ENCODE peak calls at places on chromosomes 7 and 10, in seven cellular contexts. R, A, O, Z, E, T and X are unnamed samples.

GRCh38 chr7:92586403-92586802 is 3.8 kb downstream of the FAM133B start:
- ATAC-seq in R (no peak), O (no peak), Z (no peak), T (no peak), A (no peak), E (no peak), X (no peak)

GRCh38 chr7:16883918-16884317 is 2.1 kb upstream of the AGR3 start:
- ATAC-seq in O (no peak), R (no peak), Z (no peak), E (no peak), T (no peak), A (no peak), X (no peak)

GRCh38 chr7:2613113-2613925 is 18.5 kb upstream of the TTYH3 start:
- ATAC-seq in T (no peak), O (no peak), Z (no peak), E (no peak), R (no peak), A (no peak), X (no peak)

GRCh38 chr7:43764807-43765491 is 6.5 kb downstream of the BLVRA start:
- ATAC-seq in A (no peak), E (no peak), Z (no peak), O (peak), R (peak), T (no peak), X (no peak)

GRCh38 chr7:133364959-133365680 is 112.2 kb downstream of the EXOC4 start:
- ATAC-seq in A (peak), T (no peak), E (no peak), R (no peak), Z (no peak), O (no peak), X (no peak)

GRCh38 chr10:110528224-110528997 is 30.7 kb downstream of the DUSP5 start:
- ATAC-seq in E (peak), O (no peak), R (no peak), Z (no peak), A (no peak), T (peak), X (peak)

GRCh38 chr10:860519-860918 is 71.0 kb downstream of the LARP4B start:
- ATAC-seq in T (no peak), A (no peak), R (no peak), O (no peak), E (no peak), Z (no peak), X (no peak)

GRCh38 chr7:9937944-9938631 is 1035.6 kb upstream of the PHF14 start:
- ATAC-seq in A (no peak), R (peak), O (peak), E (no peak), T (no peak), Z (no peak), X (no peak)

GRCh38 chr10:77006836-77007511 is 630.6 kb downstream of the KCNMA1 start:
- ATAC-seq in T (peak), E (no peak), Z (no peak), O (no peak), A (no peak), R (no peak), X (no peak)

GRCh38 chr7:42832672-42833071 is 79.2 kb downstream of the C7orf25 start:
- ATAC-seq in O (peak), E (no peak), T (no peak), R (peak), A (no peak), Z (no peak), X (no peak)

GRCh38 chr10:132942740-132943554 is 577 bp upstream of the CFAP46 start:
- ATAC-seq in R (peak), E (no peak), Z (no peak), A (peak), T (no peak), O (no peak), X (no peak)

GRCh38 chr10:458466-458865 is 231.0 kb downstream of the DIP2C start:
- ATAC-seq in A (peak), O (no peak), R (peak), E (no peak), Z (no peak), T (no peak), X (no peak)

GRCh38 chr10:71077143-71077581 is 135.2 kb upstream of the UNC5B start:
- ATAC-seq in Z (no peak), T (no peak), O (no peak), A (peak), E (no peak), R (no peak), X (no peak)

GRCh38 chr7:148921806-148922205 is 37.7 kb upstream of the EZH2 start:
- ATAC-seq in O (no peak), R (no peak), Z (no peak), T (no peak), E (no peak), A (peak), X (no peak)

GRCh38 chr10:613661-614340 is 75.7 kb downstream of the DIP2C start:
- ATAC-seq in Z (no peak), R (peak), T (no peak), O (no peak), A (no peak), E (no peak), X (no peak)

GRCh38 chr10:35347088-35347487 is 10.8 kb downstream of the CCNY start:
- ATAC-seq in E (no peak), A (peak), T (no peak), O (no peak), R (no peak), Z (no peak), X (no peak)

GRCh38 chr10:121138112-121138860 is 287.1 kb downstream of the WDR11 start:
- ATAC-seq in Z (no peak), E (no peak), O (no peak), R (peak), T (no peak), A (no peak), X (no peak)

GRCh38 chr10:74109452-74109851 is 41.2 kb downstream of the AP3M1 start:
- ATAC-seq in E (no peak), A (no peak), T (no peak), R (no peak), Z (no peak), O (no peak), X (no peak)